ENCODE peak calls at places on chromosomes 4 and X, in five cellular contexts. One of them, this sample, is unnamed.
A peak's percentile ranks its signal among the peaks of the same experiment; 100 is the strongest.

GRCh38 chrX:147476008-147476407 is 435.7 kb upstream of the FMR1 start:
- DNase-seq in endothelial cell: peak; percentile 37
- DNase-seq in A549: no peak
- DNase-seq in lung: no peak
- DNase-seq in GM12878: no peak
- DNase-seq in this sample: peak; percentile 1

GRCh38 chr4:6916069-6916586 is 6.5 kb downstream of the TBC1D14 start:
- DNase-seq in endothelial cell: no peak
- DNase-seq in A549: no peak
- DNase-seq in lung: no peak
- DNase-seq in GM12878: no peak
- DNase-seq in this sample: no peak

GRCh38 chrX:41684138-41684537 is 4.6 kb upstream of the GPR34 start:
- DNase-seq in endothelial cell: no peak
- DNase-seq in A549: no peak
- DNase-seq in lung: no peak
- DNase-seq in GM12878: no peak
- DNase-seq in this sample: no peak

GRCh38 chr4:67885727-67886126 is 1.9 kb upstream of the TMPRSS11D start:
- DNase-seq in endothelial cell: no peak
- DNase-seq in A549: no peak
- DNase-seq in lung: no peak
- DNase-seq in GM12878: no peak
- DNase-seq in this sample: no peak

GRCh38 chrX:150163956-150164726 is 199.0 kb upstream of the MAMLD1 start:
- DNase-seq in endothelial cell: no peak
- DNase-seq in A549: no peak
- DNase-seq in lung: no peak
- DNase-seq in GM12878: no peak
- DNase-seq in this sample: no peak

GRCh38 chrX:115173181-115173580 is 16.0 kb upstream of the RBMXL3 start:
- DNase-seq in endothelial cell: no peak
- DNase-seq in A549: no peak
- DNase-seq in lung: no peak
- DNase-seq in GM12878: no peak
- DNase-seq in this sample: no peak

GRCh38 chrX:73817381-73818199 is 254.6 kb downstream of the CHIC1 start:
- DNase-seq in endothelial cell: no peak
- DNase-seq in A549: no peak
- DNase-seq in lung: no peak
- DNase-seq in GM12878: no peak
- DNase-seq in this sample: no peak

GRCh38 chr4:107705742-107706556 is 14.1 kb downstream of the PAPSS1 start:
- DNase-seq in endothelial cell: no peak
- DNase-seq in A549: no peak
- DNase-seq in lung: no peak
- DNase-seq in GM12878: no peak
- DNase-seq in this sample: no peak

GRCh38 chr4:185915271-185915670 is 103.3 kb upstream of the SORBS2 start:
- DNase-seq in endothelial cell: no peak
- DNase-seq in A549: no peak
- DNase-seq in lung: no peak
- DNase-seq in GM12878: no peak
- DNase-seq in this sample: no peak

GRCh38 chrX:119721487-119721886 is 28.5 kb upstream of the SEPTIN6 start:
- DNase-seq in endothelial cell: no peak
- DNase-seq in A549: no peak
- DNase-seq in lung: no peak
- DNase-seq in GM12878: no peak
- DNase-seq in this sample: no peak

GRCh38 chrX:32987139-32987538 is 224.2 kb downstream of the DMD start:
- DNase-seq in endothelial cell: no peak
- DNase-seq in A549: no peak
- DNase-seq in lung: no peak
- DNase-seq in GM12878: no peak
- DNase-seq in this sample: no peak

GRCh38 chrX:117808413-117808812 is 308.2 kb downstream of the KLHL13 start:
- DNase-seq in endothelial cell: no peak
- DNase-seq in A549: no peak
- DNase-seq in lung: no peak
- DNase-seq in GM12878: no peak
- DNase-seq in this sample: no peak

GRCh38 chrX:96704661-96705060 is 20.0 kb downstream of the DIAPH2 start:
- DNase-seq in endothelial cell: no peak
- DNase-seq in A549: no peak
- DNase-seq in lung: no peak
- DNase-seq in GM12878: no peak
- DNase-seq in this sample: no peak

GRCh38 chr4:71713611-71714203 is 70.2 kb downstream of the GC start:
- DNase-seq in endothelial cell: no peak
- DNase-seq in A549: no peak
- DNase-seq in lung: no peak
- DNase-seq in GM12878: no peak
- DNase-seq in this sample: peak; percentile 8

GRCh38 chr4:148335133-148335532 is 107.1 kb downstream of the NR3C2 start:
- DNase-seq in endothelial cell: no peak
- DNase-seq in A549: no peak
- DNase-seq in lung: no peak
- DNase-seq in GM12878: no peak
- DNase-seq in this sample: no peak
- TF ChIP-seq CTCF in endothelial cell: no peak
- TF ChIP-seq CTCF in A549: no peak
- TF ChIP-seq CTCF in lung: no peak
- TF ChIP-seq CTCF in GM12878: no peak
- TF ChIP-seq CTCF in this sample: no peak

GRCh38 chr4:119053245-119053644 is 82.4 kb upstream of the MYOZ2 start:
- DNase-seq in endothelial cell: no peak
- DNase-seq in A549: no peak
- DNase-seq in lung: no peak
- DNase-seq in GM12878: no peak
- DNase-seq in this sample: no peak

GRCh38 chr4:119050501-119051090 is 85.0 kb upstream of the MYOZ2 start:
- DNase-seq in endothelial cell: no peak
- DNase-seq in A549: no peak
- DNase-seq in lung: no peak
- DNase-seq in GM12878: no peak
- DNase-seq in this sample: no peak

GRCh38 chr4:119046263-119046662 is 89.4 kb upstream of the MYOZ2 start:
- DNase-seq in endothelial cell: no peak
- DNase-seq in A549: no peak
- DNase-seq in lung: peak; percentile 42
- DNase-seq in GM12878: no peak
- DNase-seq in this sample: no peak

GRCh38 chr4:119048446-119048845 is 87.2 kb upstream of the MYOZ2 start:
- DNase-seq in endothelial cell: no peak
- DNase-seq in A549: no peak
- DNase-seq in lung: no peak
- DNase-seq in GM12878: no peak
- DNase-seq in this sample: no peak

GRCh38 chr4:119049342-119049741 is 86.3 kb upstream of the MYOZ2 start:
- DNase-seq in endothelial cell: no peak
- DNase-seq in A549: no peak
- DNase-seq in lung: no peak
- DNase-seq in GM12878: no peak
- DNase-seq in this sample: no peak
- TF ChIP-seq CTCF in endothelial cell: no peak
- TF ChIP-seq CTCF in A549: no peak
- TF ChIP-seq CTCF in lung: no peak
- TF ChIP-seq CTCF in GM12878: no peak
- TF ChIP-seq CTCF in this sample: no peak

GRCh38 chrX:11756354-11757318 is 1.4 kb upstream of the MSL3 start:
- DNase-seq in endothelial cell: no peak
- DNase-seq in A549: no peak
- DNase-seq in lung: no peak
- DNase-seq in GM12878: no peak
- DNase-seq in this sample: no peak
- TF ChIP-seq CTCF in endothelial cell: no peak
- TF ChIP-seq CTCF in A549: no peak
- TF ChIP-seq CTCF in lung: no peak
- TF ChIP-seq CTCF in GM12878: peak; percentile 50
- TF ChIP-seq CTCF in this sample: peak; percentile 13

GRCh38 chrX:23435575-23435974 is 100.9 kb downstream of the PTCHD1 start:
- DNase-seq in endothelial cell: no peak
- DNase-seq in A549: no peak
- DNase-seq in lung: no peak
- DNase-seq in GM12878: no peak
- DNase-seq in this sample: no peak
- TF ChIP-seq CTCF in endothelial cell: no peak
- TF ChIP-seq CTCF in A549: no peak
- TF ChIP-seq CTCF in lung: no peak
- TF ChIP-seq CTCF in GM12878: no peak
- TF ChIP-seq CTCF in this sample: no peak

This sample was measured in GM10248.